ENCODE peak calls at places on chromosomes 12 and 14, in ten cellular contexts. L, V, K, E, N, Y, J, I, Z and D are unnamed samples.

GRCh38 chr12:6766651-6767300 is 613 bp downstream of the PTMS start:
- DNase-seq in L (no peak), V (peak; percentile 90), K (peak; percentile 67), E (peak; percentile 78), N (peak; percentile 97), Y (peak; percentile 67), J (peak; percentile 38), I (peak; percentile 46), Z (no peak), D (peak; percentile 90)

GRCh38 chr12:116759783-116760581 is 21.9 kb downstream of the RNFT2 start:
- DNase-seq in L (no peak), V (peak; percentile 77), K (no peak), E (no peak), N (no peak), Y (no peak), J (no peak), I (no peak), Z (no peak), D (no peak)

GRCh38 chr12:124055066-124055465 is 82.1 kb downstream of the ZNF664 start:
- DNase-seq in L (no peak), V (no peak), K (no peak), E (no peak), N (no peak), Y (no peak), J (no peak), I (no peak), Z (no peak), D (no peak)

GRCh38 chr12:80001562-80001961 is 66.7 kb upstream of the PPP1R12A start:
- DNase-seq in L (no peak), V (no peak), K (no peak), E (no peak), N (no peak), Y (no peak), J (no peak), I (no peak), Z (no peak), D (no peak)

GRCh38 chr12:34107781-34108404 is 85.6 kb downstream of the ALG10 start:
- DNase-seq in L (no peak), V (no peak), K (no peak), E (no peak), N (no peak), Y (no peak), J (no peak), I (no peak), Z (no peak), D (no peak)

GRCh38 chr12:46160081-46160980 is 108.5 kb downstream of the SLC38A1 start:
- DNase-seq in L (no peak), V (no peak), K (peak; percentile 91), E (no peak), N (no peak), Y (peak; percentile 69), J (peak; percentile 58), I (no peak), Z (no peak), D (no peak)

GRCh38 chr14:59067135-59067894 is 121.2 kb upstream of the DAAM1 start:
- DNase-seq in L (no peak), V (no peak), K (no peak), E (no peak), N (no peak), Y (peak; percentile 3), J (no peak), I (no peak), Z (no peak), D (no peak)

GRCh38 chr14:50775357-50775756 is 55.6 kb downstream of the NIN start:
- DNase-seq in L (no peak), V (no peak), K (peak; percentile 94), E (no peak), N (no peak), Y (peak; percentile 92), J (no peak), I (no peak), Z (no peak), D (no peak)

GRCh38 chr12:93825926-93826599 is 148.9 kb downstream of the CRADD start:
- DNase-seq in L (no peak), V (no peak), K (no peak), E (no peak), N (no peak), Y (peak; percentile 65), J (no peak), I (no peak), Z (no peak), D (no peak)

GRCh38 chr12:92926549-92926948 is 2.5 kb downstream of the EEA1 start:
- DNase-seq in L (no peak), V (no peak), K (no peak), E (no peak), N (no peak), Y (no peak), J (no peak), I (no peak), Z (no peak), D (no peak)

GRCh38 chr12:55843431-55843830 is 695 bp upstream of the MMP19 start:
- DNase-seq in L (no peak), V (no peak), K (no peak), E (no peak), N (no peak), Y (no peak), J (no peak), I (no peak), Z (no peak), D (no peak)

GRCh38 chr12:46661161-46661845 is 164.5 kb downstream of the SLC38A4 start:
- DNase-seq in L (no peak), V (no peak), K (peak; percentile 86), E (peak; percentile 9), N (no peak), Y (peak; percentile 96), J (peak; percentile 26), I (no peak), Z (no peak), D (peak; percentile 49)